ENCODE peak calls at places on chromosomes 11 and 22, in four cellular contexts. P is effector memory CD8-positive, alpha-beta T cell; C is CD4-positive, alpha-beta T cell; L is substantia nigra. M is an unnamed sample.

GRCh38 chr11:31870609-31871309 is 59.6 kb upstream of the PAX6 start:
- DNase-seq in P (no peak), C (peak; percentile 1), L (peak; percentile 23), M (no peak)

GRCh38 chr22:29266564-29267461 is 968 bp downstream of the RHBDD3 start:
- DNase-seq in P (no peak), C (no peak), L (no peak), M (no peak)

GRCh38 chr11:10654211-10655150 is 39.1 kb downstream of the IRAG1 start:
- DNase-seq in P (peak; percentile 15), C (peak; percentile 11), L (peak; percentile 19), M (no peak)

GRCh38 chr11:123166095-123166559 is 28.9 kb downstream of the CLMP start:
- DNase-seq in P (no peak), C (no peak), L (peak; percentile 33), M (peak; percentile 35)

GRCh38 chr22:26436903-26437515 is 7.9 kb downstream of the ASPHD2 start:
- DNase-seq in P (no peak), C (no peak), L (no peak), M (no peak)

GRCh38 chr11:108221981-108222685 is at the start of gene NPAT:
- DNase-seq in P (peak; percentile 33), C (peak; percentile 6), L (no peak), M (no peak)

GRCh38 chr11:10414181-10414580 is 40.9 kb upstream of the AMPD3 start:
- DNase-seq in P (no peak), C (no peak), L (no peak), M (no peak)

GRCh38 chr11:86990520-86990919 is 35.3 kb upstream of the FZD4 start:
- DNase-seq in P (no peak), C (no peak), L (no peak), M (no peak)

GRCh38 chr11:83152245-83152644 is 4.7 kb upstream of the PCF11 start:
- DNase-seq in P (no peak), C (no peak), L (no peak), M (no peak)

GRCh38 chr11:128052912-128053641 is 534.3 kb downstream of the ETS1 start:
- DNase-seq in P (no peak), C (no peak), L (no peak), M (no peak)

GRCh38 chr11:65559535-65559934 is 1.4 kb upstream of the LTBP3 start:
- DNase-seq in P (no peak), C (no peak), L (no peak), M (no peak)

GRCh38 chr11:134517621-134518293 is 105.7 kb upstream of the B3GAT1 start:
- DNase-seq in P (no peak), C (no peak), L (no peak), M (no peak)

GRCh38 chr22:21989049-21989448 is 6.5 kb upstream of the TOP3B start:
- DNase-seq in P (no peak), C (no peak), L (no peak), M (no peak)

GRCh38 chr11:114133548-114134329 is 74.2 kb downstream of the ZBTB16 start:
- DNase-seq in P (no peak), C (no peak), L (no peak), M (no peak)

GRCh38 chr11:35276396-35276795 is 137.4 kb downstream of the CD44 start:
- DNase-seq in P (no peak), C (peak; percentile 4), L (no peak), M (no peak)

GRCh38 chr22:32850591-32851517 is 49.3 kb downstream of the TIMP3 start:
- DNase-seq in P (no peak), C (no peak), L (peak; percentile 11), M (peak; percentile 84)

GRCh38 chr11:14318581-14318981 is 40.4 kb downstream of the RRAS2 start:
- DNase-seq in P (no peak), C (no peak), L (no peak), M (no peak)

GRCh38 chr11:47028530-47029093 is 92.1 kb downstream of the CSTPP1 start:
- DNase-seq in P (no peak), C (no peak), L (no peak), M (no peak)

GRCh38 chr11:123653405-123653996 is 923 bp downstream of the SCN3B start:
- DNase-seq in P (no peak), C (no peak), L (no peak), M (no peak)

GRCh38 chr11:28730336-28730735 is 622.1 kb downstream of the METTL15 start:
- DNase-seq in P (no peak), C (no peak), L (no peak), M (no peak)

GRCh38 chr11:14455648-14456430 is 43.8 kb downstream of the COPB1 start:
- DNase-seq in P (no peak), C (no peak), L (no peak), M (no peak)

GRCh38 chr22:17575151-17575550 is 11.9 kb downstream of the SLC25A18 start:
- DNase-seq in P (no peak), C (no peak), L (no peak), M (no peak)

GRCh38 chr11:95443386-95443785 is 212.4 kb upstream of the SESN3 start:
- DNase-seq in P (no peak), C (no peak), L (no peak), M (no peak)

GRCh38 chr11:74570266-74571061 is 21.9 kb upstream of the POLD3 start:
- DNase-seq in P (no peak), C (no peak), L (no peak), M (no peak)

GRCh38 chr11:3157381-3158130 is 7.6 kb downstream of the OSBPL5 start:
- DNase-seq in P (peak; percentile 39), C (no peak), L (no peak), M (no peak)

GRCh38 chr11:111620518-111620917 is 18.3 kb downstream of the SIK2 start:
- DNase-seq in P (no peak), C (no peak), L (no peak), M (no peak)

GRCh38 chr22:44578115-44578457 is 80.1 kb upstream of the RTL6 start:
- DNase-seq in P (no peak), C (no peak), L (no peak), M (no peak)

GRCh38 chr11:19080579-19080993 is 20.1 kb upstream of the MRGPRX2 start:
- DNase-seq in P (no peak), C (no peak), L (no peak), M (no peak)

GRCh38 chr11:12803086-12803826 is 129.0 kb downstream of the TEAD1 start:
- DNase-seq in P (no peak), C (no peak), L (no peak), M (no peak)

GRCh38 chr22:36744791-36745190 is 31.1 kb downstream of the IFT27 start:
- DNase-seq in P (no peak), C (no peak), L (no peak), M (no peak)

GRCh38 chr11:78039391-78039918 is 16.4 kb upstream of the KCTD14 start:
- DNase-seq in P (no peak), C (no peak), L (no peak), M (no peak)

GRCh38 chr22:32354360-32355351 is 3.0 kb upstream of the RFPL3 start:
- DNase-seq in P (no peak), C (no peak), L (no peak), M (no peak)

GRCh38 chr22:49469896-49470740 is 357.6 kb downstream of the BRD1 start:
- DNase-seq in P (no peak), C (no peak), L (no peak), M (no peak)

GRCh38 chr11:114501901-114502300 is 57.8 kb downstream of the NXPE1 start:
- DNase-seq in P (no peak), C (no peak), L (no peak), M (no peak)

GRCh38 chr11:88384678-88385015 is 47.1 kb upstream of the CTSC start:
- DNase-seq in P (no peak), C (no peak), L (no peak), M (no peak)

GRCh38 chr11:12330491-12331231 is 46.7 kb upstream of the PARVA start:
- DNase-seq in P (no peak), C (no peak), L (peak; percentile 36), M (no peak)

GRCh38 chr11:75112200-75112599 is 15.5 kb upstream of the OR2AT4 start:
- DNase-seq in P (no peak), C (no peak), L (no peak), M (no peak)

GRCh38 chr22:32469799-32470212 is 4.8 kb upstream of the FBXO7 start:
- DNase-seq in P (no peak), C (no peak), L (peak; percentile 10), M (no peak)

GRCh38 chr11:125946712-125947418 is 1.0 kb downstream of the VSIG10L2 start:
- DNase-seq in P (no peak), C (no peak), L (no peak), M (no peak)

M was measured in tibial nerve.